ENCODE peak calls at places on chromosomes 2 and 18, in four cellular contexts. M, N, G and I are unnamed samples.

GRCh38 chr2:10833021-10833420 is 20.4 kb upstream of the PDIA6 start:
- DNase-seq in M (no peak), N (no peak), G (no peak), I (no peak)

GRCh38 chr18:79425573-79425895 is 29.8 kb downstream of the NFATC1 start:
- DNase-seq in G (no peak), N (no peak), M (no peak), I (no peak)

GRCh38 chr2:37585982-37586621 is 85.3 kb downstream of the CDC42EP3 start:
- DNase-seq in N (no peak), G (no peak), M (no peak), I (peak; percentile 95)

GRCh38 chr2:85194780-85195480 is 61.7 kb downstream of the TCF7L1 start:
- DNase-seq in G (no peak), N (no peak), M (no peak), I (no peak)

GRCh38 chr2:156593011-156593921 is 157.1 kb downstream of the GPD2 start:
- DNase-seq in M (no peak), G (no peak), N (no peak), I (no peak)

GRCh38 chr2:191318037-191318728 is 73.0 kb downstream of the MYO1B start:
- DNase-seq in M (no peak), G (no peak), N (no peak), I (peak; percentile 83)

GRCh38 chr2:24616606-24617005 is 125.6 kb downstream of the NCOA1 start:
- DNase-seq in G (no peak), N (no peak), M (no peak), I (no peak)

GRCh38 chr18:27120246-27120645 is 64.9 kb downstream of the CHST9 start:
- DNase-seq in N (no peak), G (no peak), M (no peak), I (no peak)

GRCh38 chr18:34609991-34610658 is 100.0 kb upstream of the DTNA start:
- DNase-seq in M (no peak), N (no peak), G (no peak), I (no peak)

GRCh38 chr2:98769784-98770183 is 38.9 kb upstream of the MGAT4A start:
- DNase-seq in G (no peak), M (no peak), N (peak; percentile 36), I (no peak)

GRCh38 chr2:68905116-68905515 is 33.9 kb upstream of the BMP10 start:
- DNase-seq in M (no peak), N (no peak), G (no peak), I (no peak)

GRCh38 chr2:149080104-149080503 is 41.6 kb downstream of the LYPD6B start:
- DNase-seq in G (no peak), M (no peak), N (no peak), I (no peak)

GRCh38 chr2:20378891-20379519 is 28.4 kb upstream of the PUM2 start:
- DNase-seq in G (peak; percentile 82), N (peak; percentile 77), M (peak; percentile 75), I (peak; percentile 88)

GRCh38 chr2:148552675-148553331 is 91.7 kb upstream of the EPC2 start:
- DNase-seq in N (no peak), G (no peak), M (no peak), I (peak; percentile 18)

GRCh38 chr2:206543073-206543472 is 99.2 kb upstream of the FAM237A start:
- DNase-seq in G (no peak), M (no peak), N (no peak), I (no peak)

GRCh38 chr2:26666671-26667070 is 25.5 kb upstream of the CIB4 start:
- DNase-seq in G (no peak), M (no peak), N (no peak), I (no peak)

GRCh38 chr2:176088048-176088936 is 4.2 kb upstream of the HOXD13 start:
- DNase-seq in M (peak; percentile 74), G (peak; percentile 79), N (peak; percentile 74), I (peak; percentile 41)

GRCh38 chr18:7617738-7618422 is 50.8 kb downstream of the PTPRM start:
- DNase-seq in M (no peak), G (no peak), N (no peak), I (peak; percentile 93)

GRCh38 chr2:227939271-227940027 is 68.0 kb downstream of the DAW1 start:
- DNase-seq in G (no peak), M (no peak), N (peak; percentile 44), I (peak; percentile 34)

GRCh38 chr2:175947073-175947472 is 55.0 kb downstream of the LNPK start:
- DNase-seq in M (no peak), N (no peak), G (no peak), I (no peak)

GRCh38 chr2:76679025-76679396 is 843.2 kb downstream of the LRRTM4 start:
- DNase-seq in N (no peak), G (no peak), M (no peak), I (no peak)

GRCh38 chr2:144529841-144530240 is 9.9 kb upstream of the ZEB2 start:
- DNase-seq in G (no peak), M (no peak), N (no peak), I (no peak)

GRCh38 chr18:3281456-3282400 is 19.8 kb downstream of the MYL12B start:
- DNase-seq in G (no peak), N (no peak), M (no peak), I (peak; percentile 93)

GRCh38 chr2:51165534-51166260 is 133.8 kb upstream of the NRXN1 start:
- DNase-seq in N (no peak), G (no peak), M (no peak), I (no peak)

GRCh38 chr2:149849133-149849532 is 261.6 kb upstream of the MMADHC start:
- DNase-seq in N (no peak), M (no peak), G (no peak), I (no peak)

GRCh38 chr18:61980355-61980754 is 87.5 kb upstream of the RNF152 start:
- DNase-seq in G (no peak), N (no peak), M (no peak), I (peak; percentile 31)

GRCh38 chr2:109031481-109032228 is 42.6 kb upstream of the EDAR start:
- DNase-seq in G (peak; percentile 77), M (peak; percentile 59), N (peak; percentile 58), I (peak; percentile 20)

GRCh38 chr18:710418-711300 is 1.8 kb downstream of the ENOSF1 start:
- DNase-seq in N (no peak), G (no peak), M (no peak), I (no peak)

GRCh38 chr2:83054751-83055150 is 1404.3 kb downstream of the SUCLG1 start:
- DNase-seq in M (no peak), G (no peak), N (no peak), I (no peak)

DNA sequence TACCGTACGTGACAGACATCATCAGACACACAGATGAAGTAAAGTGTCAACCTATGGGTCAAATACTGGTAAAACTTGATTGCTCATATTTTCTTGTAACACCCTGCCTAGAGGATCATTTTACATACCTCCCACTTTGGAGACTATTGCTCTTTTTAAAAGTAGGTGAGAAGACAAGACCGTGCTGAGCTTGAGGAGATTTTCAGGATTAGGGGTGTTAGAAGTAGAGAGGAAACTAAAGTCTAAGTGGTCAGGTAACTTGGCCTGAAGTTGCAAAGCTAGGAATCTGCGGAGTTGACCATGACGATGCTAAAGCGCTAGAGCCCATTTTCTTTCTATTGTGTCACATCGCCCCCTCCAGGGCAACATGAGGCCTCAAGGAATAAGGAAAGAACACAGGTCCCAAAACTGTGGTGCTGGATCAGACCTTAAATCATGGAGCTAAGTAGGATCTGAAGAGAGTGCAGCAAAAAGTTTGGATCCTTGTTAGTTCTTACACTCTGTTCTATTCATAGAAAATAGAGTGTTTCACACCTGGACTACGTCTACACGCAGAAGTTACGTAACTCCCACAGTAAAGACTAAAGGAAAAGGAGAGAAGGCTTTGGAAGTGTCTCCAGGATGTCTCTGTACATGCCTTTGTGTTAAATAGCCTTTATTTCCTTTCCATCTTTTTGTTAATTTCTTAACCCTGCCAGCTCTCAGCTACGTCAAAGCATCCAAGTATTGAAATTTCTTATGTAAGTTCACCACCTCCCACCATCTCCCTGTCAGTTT is 8.7 kb downstream of the DTNB start:
- DNase-seq in N (peak; percentile 59), M (peak; percentile 71), G (no peak), I (peak; percentile 82)
- TF ChIP-seq CTCF in N (peak; percentile 52), M (peak; percentile 54), G (peak; percentile 67), I (peak; percentile 82)

DNA sequence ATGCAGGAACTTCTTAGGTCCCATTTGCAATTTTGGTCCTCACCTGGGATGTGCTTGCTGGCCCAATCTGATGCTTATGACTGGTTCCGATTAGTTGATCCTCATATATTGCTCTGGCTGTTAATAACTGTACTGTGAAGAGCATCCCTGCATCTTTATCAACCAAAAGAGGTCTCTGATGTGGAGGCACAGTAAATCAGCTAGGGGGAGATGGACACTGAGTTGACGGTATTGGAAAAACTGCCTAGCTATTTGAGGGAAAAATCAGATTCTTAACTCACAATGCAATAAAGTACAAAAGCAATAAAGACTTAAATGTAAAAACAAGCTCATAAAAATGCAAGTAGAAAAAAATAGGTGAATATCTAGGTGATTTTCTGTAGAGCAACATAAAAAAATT is 188.0 kb upstream of the TCF4 start:
- DNase-seq in M (no peak), G (no peak), N (no peak), I (no peak)
- TF ChIP-seq CTCF in M (no peak), G (no peak), N (no peak), I (peak; percentile 29)

GRCh38 chr18:47528343-47528742 is 276.9 kb upstream of the SKOR2 start:
- DNase-seq in M (no peak), G (no peak), N (no peak), I (no peak)

GRCh38 chr18:47526147-47526546 is 274.7 kb upstream of the SKOR2 start:
- DNase-seq in M (no peak), G (no peak), N (no peak), I (no peak)

GRCh38 chr18:47530695-47531094 is 279.2 kb upstream of the SKOR2 start:
- DNase-seq in G (no peak), N (no peak), M (no peak), I (no peak)

DNA sequence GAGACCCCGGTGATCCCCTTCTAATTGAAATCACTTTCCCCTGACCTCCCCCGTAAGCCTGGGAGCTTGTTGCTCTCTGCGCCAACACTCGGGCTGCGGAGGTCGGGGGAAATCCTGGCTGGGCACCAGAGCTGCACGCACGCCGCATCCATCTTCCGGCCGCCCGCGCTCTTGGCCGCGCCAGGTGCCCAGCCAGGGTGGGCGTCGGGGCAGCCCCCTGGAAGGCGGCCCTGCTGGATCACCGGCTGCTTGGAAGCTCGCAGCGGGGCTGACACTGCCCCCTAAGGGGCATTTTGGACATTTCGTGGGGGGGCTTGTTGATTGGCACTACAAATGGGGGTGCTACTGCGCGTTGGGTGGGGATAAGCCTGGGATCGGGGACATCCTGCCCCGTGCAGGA is 280.3 kb upstream of the SKOR2 start:
- DNase-seq in M (no peak), N (no peak), G (no peak), I (no peak)
- TF ChIP-seq CTCF in M (no peak), N (no peak), G (peak; percentile 5), I (no peak)

DNA sequence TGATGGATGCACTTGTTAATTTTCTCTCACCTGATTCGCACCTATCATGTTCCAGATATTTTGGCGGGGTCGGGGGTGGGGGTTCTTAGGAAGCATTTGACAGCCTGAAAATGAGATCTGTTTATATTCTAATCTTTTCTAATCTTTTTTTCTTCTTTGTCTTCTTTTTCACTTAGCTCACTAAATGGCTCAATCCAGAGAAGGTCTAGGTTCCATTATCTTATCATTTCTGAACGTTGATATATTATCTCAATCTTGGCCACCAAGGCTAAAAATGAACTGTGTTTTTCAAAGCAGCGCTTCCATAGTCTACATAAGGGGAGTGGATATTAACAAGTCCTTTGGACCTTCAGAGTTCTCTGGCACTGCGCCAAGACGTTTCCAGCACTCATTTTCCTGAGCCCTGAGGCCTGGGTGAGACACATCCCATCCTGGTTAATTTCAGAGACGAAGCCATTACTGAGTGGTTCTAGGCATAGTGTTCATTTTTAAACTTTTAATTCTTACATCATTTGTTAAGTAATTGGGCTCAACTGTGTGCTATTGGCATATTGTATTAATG is 229.0 kb downstream of the SOX11 start:
- DNase-seq in M (no peak), G (no peak), N (no peak), I (no peak)
- TF ChIP-seq CTCF in M (no peak), G (no peak), N (no peak), I (no peak)